ENCODE peak calls at places on chromosomes 1 and 21, in six cellular contexts. One of them, this sample, is unnamed.

GRCh38 chr1:225554216-225554812 is 98.6 kb downstream of the ENAH start:
- DNase-seq in amniotic stem cell: no peak
- DNase-seq in head of caudate nucleus: no peak
- DNase-seq in stimulated activated CD4-positive, alpha-beta T cell treated with anti-CD3 and anti-CD28 coated beads, TNF-alpha, amount 100 ng/mL, for 1 hour: no peak
- DNase-seq in fibroblast of pulmonary artery: peak; percentile 60
- DNase-seq in activated T-cell treated with anti-CD3 and anti-CD28 coated beads for 4 hours: no peak
- DNase-seq in this sample: no peak

GRCh38 chr21:38875694-38876492 is 70.2 kb downstream of the ETS2 start:
- DNase-seq in fibroblast of pulmonary artery: peak; percentile 86
- DNase-seq in activated T-cell treated with anti-CD3 and anti-CD28 coated beads for 4 hours: no peak
- DNase-seq in head of caudate nucleus: no peak
- DNase-seq in amniotic stem cell: no peak
- DNase-seq in stimulated activated CD4-positive, alpha-beta T cell treated with anti-CD3 and anti-CD28 coated beads, TNF-alpha, amount 100 ng/mL, for 1 hour: no peak
- DNase-seq in this sample: no peak

GRCh38 chr1:170230323-170230722 is 84.6 kb downstream of the NTMT2 start:
- DNase-seq in head of caudate nucleus: no peak
- DNase-seq in amniotic stem cell: no peak
- DNase-seq in stimulated activated CD4-positive, alpha-beta T cell treated with anti-CD3 and anti-CD28 coated beads, TNF-alpha, amount 100 ng/mL, for 1 hour: no peak
- DNase-seq in activated T-cell treated with anti-CD3 and anti-CD28 coated beads for 4 hours: no peak
- DNase-seq in fibroblast of pulmonary artery: no peak
- DNase-seq in this sample: no peak

GRCh38 chr21:44896561-44897286 is 23.2 kb upstream of the PTTG1IP start:
- DNase-seq in head of caudate nucleus: no peak
- DNase-seq in amniotic stem cell: no peak
- DNase-seq in fibroblast of pulmonary artery: no peak
- DNase-seq in stimulated activated CD4-positive, alpha-beta T cell treated with anti-CD3 and anti-CD28 coated beads, TNF-alpha, amount 100 ng/mL, for 1 hour: no peak
- DNase-seq in activated T-cell treated with anti-CD3 and anti-CD28 coated beads for 4 hours: no peak
- DNase-seq in this sample: no peak

GRCh38 chr1:33322109-33322508 is 1.2 kb upstream of the A3GALT2 start:
- DNase-seq in stimulated activated CD4-positive, alpha-beta T cell treated with anti-CD3 and anti-CD28 coated beads, TNF-alpha, amount 100 ng/mL, for 1 hour: no peak
- DNase-seq in head of caudate nucleus: no peak
- DNase-seq in amniotic stem cell: no peak
- DNase-seq in fibroblast of pulmonary artery: no peak
- DNase-seq in activated T-cell treated with anti-CD3 and anti-CD28 coated beads for 4 hours: no peak
- DNase-seq in this sample: no peak

GRCh38 chr1:25820247-25821111 is 725 bp downstream of the MTFR1L start:
- DNase-seq in head of caudate nucleus: peak; percentile 36
- DNase-seq in activated T-cell treated with anti-CD3 and anti-CD28 coated beads for 4 hours: peak; percentile 55
- DNase-seq in amniotic stem cell: peak; percentile 36
- DNase-seq in fibroblast of pulmonary artery: peak; percentile 59
- DNase-seq in stimulated activated CD4-positive, alpha-beta T cell treated with anti-CD3 and anti-CD28 coated beads, TNF-alpha, amount 100 ng/mL, for 1 hour: no peak
- DNase-seq in this sample: no peak

GRCh38 chr1:88399690-88400089 is 284.4 kb upstream of the PKN2 start:
- DNase-seq in stimulated activated CD4-positive, alpha-beta T cell treated with anti-CD3 and anti-CD28 coated beads, TNF-alpha, amount 100 ng/mL, for 1 hour: no peak
- DNase-seq in fibroblast of pulmonary artery: no peak
- DNase-seq in amniotic stem cell: no peak
- DNase-seq in activated T-cell treated with anti-CD3 and anti-CD28 coated beads for 4 hours: no peak
- DNase-seq in head of caudate nucleus: no peak
- DNase-seq in this sample: no peak

GRCh38 chr21:42146821-42147220 is 72.1 kb upstream of the ABCG1 start:
- DNase-seq in stimulated activated CD4-positive, alpha-beta T cell treated with anti-CD3 and anti-CD28 coated beads, TNF-alpha, amount 100 ng/mL, for 1 hour: no peak
- DNase-seq in activated T-cell treated with anti-CD3 and anti-CD28 coated beads for 4 hours: no peak
- DNase-seq in head of caudate nucleus: no peak
- DNase-seq in amniotic stem cell: no peak
- DNase-seq in fibroblast of pulmonary artery: no peak
- DNase-seq in this sample: no peak

GRCh38 chr1:200302192-200302892 is 107.5 kb downstream of the ZNF281 start:
- DNase-seq in head of caudate nucleus: peak; percentile 58
- DNase-seq in stimulated activated CD4-positive, alpha-beta T cell treated with anti-CD3 and anti-CD28 coated beads, TNF-alpha, amount 100 ng/mL, for 1 hour: peak; percentile 44
- DNase-seq in activated T-cell treated with anti-CD3 and anti-CD28 coated beads for 4 hours: peak; percentile 50
- DNase-seq in amniotic stem cell: no peak
- DNase-seq in fibroblast of pulmonary artery: peak; percentile 47
- DNase-seq in this sample: no peak

GRCh38 chr1:243483084-243483845 is 227.4 kb downstream of the SDCCAG8 start:
- DNase-seq in stimulated activated CD4-positive, alpha-beta T cell treated with anti-CD3 and anti-CD28 coated beads, TNF-alpha, amount 100 ng/mL, for 1 hour: no peak
- DNase-seq in amniotic stem cell: no peak
- DNase-seq in fibroblast of pulmonary artery: no peak
- DNase-seq in head of caudate nucleus: peak; percentile 38
- DNase-seq in activated T-cell treated with anti-CD3 and anti-CD28 coated beads for 4 hours: no peak
- DNase-seq in this sample: no peak

GRCh38 chr1:19033926-19034680 is 77.6 kb upstream of the IFFO2 start:
- DNase-seq in stimulated activated CD4-positive, alpha-beta T cell treated with anti-CD3 and anti-CD28 coated beads, TNF-alpha, amount 100 ng/mL, for 1 hour: no peak
- DNase-seq in amniotic stem cell: no peak
- DNase-seq in activated T-cell treated with anti-CD3 and anti-CD28 coated beads for 4 hours: no peak
- DNase-seq in head of caudate nucleus: no peak
- DNase-seq in fibroblast of pulmonary artery: no peak
- DNase-seq in this sample: no peak

GRCh38 chr1:38804062-38804886 is 55.3 kb downstream of the RRAGC start:
- DNase-seq in activated T-cell treated with anti-CD3 and anti-CD28 coated beads for 4 hours: no peak
- DNase-seq in amniotic stem cell: no peak
- DNase-seq in head of caudate nucleus: no peak
- DNase-seq in fibroblast of pulmonary artery: no peak
- DNase-seq in stimulated activated CD4-positive, alpha-beta T cell treated with anti-CD3 and anti-CD28 coated beads, TNF-alpha, amount 100 ng/mL, for 1 hour: no peak
- DNase-seq in this sample: no peak

GRCh38 chr21:41186763-41187536 is 19.0 kb downstream of the BACE2 start:
- DNase-seq in fibroblast of pulmonary artery: no peak
- DNase-seq in stimulated activated CD4-positive, alpha-beta T cell treated with anti-CD3 and anti-CD28 coated beads, TNF-alpha, amount 100 ng/mL, for 1 hour: no peak
- DNase-seq in activated T-cell treated with anti-CD3 and anti-CD28 coated beads for 4 hours: no peak
- DNase-seq in head of caudate nucleus: no peak
- DNase-seq in amniotic stem cell: no peak
- DNase-seq in this sample: no peak

GRCh38 chr1:147647796-147648633 is 22.3 kb downstream of the ACP6 start:
- DNase-seq in head of caudate nucleus: no peak
- DNase-seq in amniotic stem cell: no peak
- DNase-seq in stimulated activated CD4-positive, alpha-beta T cell treated with anti-CD3 and anti-CD28 coated beads, TNF-alpha, amount 100 ng/mL, for 1 hour: no peak
- DNase-seq in fibroblast of pulmonary artery: no peak
- DNase-seq in activated T-cell treated with anti-CD3 and anti-CD28 coated beads for 4 hours: no peak
- DNase-seq in this sample: no peak

GRCh38 chr1:30795026-30795425 is 37.5 kb upstream of the LAPTM5 start:
- DNase-seq in head of caudate nucleus: no peak
- DNase-seq in fibroblast of pulmonary artery: no peak
- DNase-seq in activated T-cell treated with anti-CD3 and anti-CD28 coated beads for 4 hours: no peak
- DNase-seq in stimulated activated CD4-positive, alpha-beta T cell treated with anti-CD3 and anti-CD28 coated beads, TNF-alpha, amount 100 ng/mL, for 1 hour: no peak
- DNase-seq in amniotic stem cell: no peak
- DNase-seq in this sample: no peak

GRCh38 chr1:101314244-101314643 is 77.4 kb downstream of the S1PR1 start:
- DNase-seq in amniotic stem cell: no peak
- DNase-seq in activated T-cell treated with anti-CD3 and anti-CD28 coated beads for 4 hours: no peak
- DNase-seq in fibroblast of pulmonary artery: peak; percentile 45
- DNase-seq in head of caudate nucleus: no peak
- DNase-seq in stimulated activated CD4-positive, alpha-beta T cell treated with anti-CD3 and anti-CD28 coated beads, TNF-alpha, amount 100 ng/mL, for 1 hour: no peak
- DNase-seq in this sample: no peak

GRCh38 chr1:50424045-50424939 is 1.0 kb upstream of the DMRTA2 start:
- DNase-seq in head of caudate nucleus: no peak
- DNase-seq in fibroblast of pulmonary artery: peak; percentile 19
- DNase-seq in activated T-cell treated with anti-CD3 and anti-CD28 coated beads for 4 hours: no peak
- DNase-seq in stimulated activated CD4-positive, alpha-beta T cell treated with anti-CD3 and anti-CD28 coated beads, TNF-alpha, amount 100 ng/mL, for 1 hour: no peak
- DNase-seq in amniotic stem cell: no peak
- DNase-seq in this sample: no peak

GRCh38 chr1:91511386-91511785 is 10.7 kb downstream of the CDC7 start:
- DNase-seq in fibroblast of pulmonary artery: peak; percentile 74
- DNase-seq in head of caudate nucleus: no peak
- DNase-seq in amniotic stem cell: peak; percentile 32
- DNase-seq in activated T-cell treated with anti-CD3 and anti-CD28 coated beads for 4 hours: no peak
- DNase-seq in stimulated activated CD4-positive, alpha-beta T cell treated with anti-CD3 and anti-CD28 coated beads, TNF-alpha, amount 100 ng/mL, for 1 hour: no peak
- DNase-seq in this sample: no peak

GRCh38 chr1:189027509-189027908 is 1450.2 kb downstream of the BRINP3 start:
- DNase-seq in stimulated activated CD4-positive, alpha-beta T cell treated with anti-CD3 and anti-CD28 coated beads, TNF-alpha, amount 100 ng/mL, for 1 hour: no peak
- DNase-seq in fibroblast of pulmonary artery: no peak
- DNase-seq in activated T-cell treated with anti-CD3 and anti-CD28 coated beads for 4 hours: no peak
- DNase-seq in head of caudate nucleus: no peak
- DNase-seq in amniotic stem cell: no peak
- DNase-seq in this sample: no peak

GRCh38 chr1:36217667-36218066 is 6.6 kb upstream of the THRAP3 start:
- DNase-seq in amniotic stem cell: no peak
- DNase-seq in fibroblast of pulmonary artery: peak; percentile 72
- DNase-seq in activated T-cell treated with anti-CD3 and anti-CD28 coated beads for 4 hours: no peak
- DNase-seq in stimulated activated CD4-positive, alpha-beta T cell treated with anti-CD3 and anti-CD28 coated beads, TNF-alpha, amount 100 ng/mL, for 1 hour: no peak
- DNase-seq in head of caudate nucleus: peak; percentile 36
- DNase-seq in this sample: no peak

GRCh38 chr1:21297975-21298374 is 7.7 kb upstream of the ECE1 start:
- DNase-seq in head of caudate nucleus: no peak
- DNase-seq in activated T-cell treated with anti-CD3 and anti-CD28 coated beads for 4 hours: no peak
- DNase-seq in stimulated activated CD4-positive, alpha-beta T cell treated with anti-CD3 and anti-CD28 coated beads, TNF-alpha, amount 100 ng/mL, for 1 hour: no peak
- DNase-seq in amniotic stem cell: no peak
- DNase-seq in fibroblast of pulmonary artery: peak; percentile 65
- DNase-seq in this sample: no peak

GRCh38 chr1:185156321-185156853 is 366 bp downstream of the TRMT1L start:
- DNase-seq in amniotic stem cell: no peak
- DNase-seq in stimulated activated CD4-positive, alpha-beta T cell treated with anti-CD3 and anti-CD28 coated beads, TNF-alpha, amount 100 ng/mL, for 1 hour: no peak
- DNase-seq in activated T-cell treated with anti-CD3 and anti-CD28 coated beads for 4 hours: no peak
- DNase-seq in fibroblast of pulmonary artery: peak; percentile 23
- DNase-seq in head of caudate nucleus: no peak
- DNase-seq in this sample: peak; percentile 77

GRCh38 chr1:196651637-196652215 is at the start of gene CFH:
- DNase-seq in head of caudate nucleus: no peak
- DNase-seq in fibroblast of pulmonary artery: peak; percentile 92
- DNase-seq in amniotic stem cell: peak; percentile 73
- DNase-seq in stimulated activated CD4-positive, alpha-beta T cell treated with anti-CD3 and anti-CD28 coated beads, TNF-alpha, amount 100 ng/mL, for 1 hour: no peak
- DNase-seq in activated T-cell treated with anti-CD3 and anti-CD28 coated beads for 4 hours: no peak
- DNase-seq in this sample: no peak

GRCh38 chr1:84668185-84668584 is 22.1 kb downstream of the SSX2IP start:
- DNase-seq in stimulated activated CD4-positive, alpha-beta T cell treated with anti-CD3 and anti-CD28 coated beads, TNF-alpha, amount 100 ng/mL, for 1 hour: no peak
- DNase-seq in fibroblast of pulmonary artery: peak; percentile 33
- DNase-seq in activated T-cell treated with anti-CD3 and anti-CD28 coated beads for 4 hours: no peak
- DNase-seq in amniotic stem cell: no peak
- DNase-seq in head of caudate nucleus: no peak
- DNase-seq in this sample: no peak

GRCh38 chr21:42465008-42465878 is 30.8 kb downstream of the RSPH1 start:
- DNase-seq in amniotic stem cell: no peak
- DNase-seq in head of caudate nucleus: no peak
- DNase-seq in activated T-cell treated with anti-CD3 and anti-CD28 coated beads for 4 hours: no peak
- DNase-seq in fibroblast of pulmonary artery: peak; percentile 28
- DNase-seq in stimulated activated CD4-positive, alpha-beta T cell treated with anti-CD3 and anti-CD28 coated beads, TNF-alpha, amount 100 ng/mL, for 1 hour: no peak
- DNase-seq in this sample: no peak